ENCODE peak calls at places on chromosomes 12 and 14, in eight cellular contexts. R, F, K, E, B, H, A and V are unnamed samples.

GRCh38 chr14:99348816-99349609 is 77.0 kb upstream of the BCL11B start:
- DNase-seq in B (peak; percentile 74), K (no peak), A (no peak), E (no peak), F (no peak), R (no peak), H (no peak), V (no peak)

GRCh38 chr12:28424965-28425364 is 234.7 kb downstream of the CCDC91 start:
- DNase-seq in R (peak; percentile 2), K (peak; percentile 26), B (no peak), E (no peak), F (peak; percentile 49), H (no peak), A (peak; percentile 94), V (peak; percentile 95)

GRCh38 chr14:31457665-31458659 is 656 bp upstream of the DTD2 start:
- DNase-seq in A (no peak), K (no peak), H (no peak), R (peak; percentile 13), E (no peak), B (no peak), F (peak; percentile 31), V (no peak)

GRCh38 chr12:104957388-104958008 is 592 bp downstream of the SLC41A2 start:
- DNase-seq in A (no peak), R (peak; percentile 29), B (no peak), F (no peak), H (no peak), E (peak; percentile 38), K (no peak), V (no peak)

GRCh38 chr14:100304825-100305445 is 1.3 kb downstream of the SLC25A29 start:
- DNase-seq in B (peak; percentile 83), R (peak; percentile 51), A (no peak), E (no peak), H (no peak), K (peak; percentile 62), F (peak; percentile 42), V (peak; percentile 57)

GRCh38 chr12:51702582-51702981 is 111.5 kb downstream of the SCN8A start:
- DNase-seq in E (no peak), B (no peak), R (no peak), K (no peak), H (no peak), F (no peak), A (no peak), V (no peak)

GRCh38 chr14:65321370-65321875 is 91.1 kb upstream of the FUT8 start:
- DNase-seq in B (no peak), A (no peak), K (no peak), H (no peak), R (peak; percentile 63), F (no peak), E (no peak), V (no peak)

GRCh38 chr12:70849265-70849960 is 71.1 kb downstream of the PTPRR start:
- DNase-seq in A (peak; percentile 82), H (no peak), B (no peak), F (peak; percentile 25), R (peak; percentile 36), E (no peak), K (no peak), V (peak; percentile 90)

GRCh38 chr14:100524933-100525243 is 62.3 kb downstream of the BEGAIN start:
- DNase-seq in R (peak; percentile 38), F (peak; percentile 29), H (no peak), E (no peak), K (no peak), B (peak; percentile 62), A (no peak), V (peak; percentile 19)

GRCh38 chr14:85578925-85579324 is 49.0 kb downstream of the FLRT2 start:
- DNase-seq in R (no peak), K (no peak), B (no peak), A (no peak), E (no peak), F (no peak), H (no peak), V (no peak)

GRCh38 chr14:104094709-104095425 is 9.4 kb downstream of the ASPG start:
- DNase-seq in F (peak; percentile 21), K (no peak), E (peak; percentile 39), H (no peak), R (peak; percentile 49), B (peak; percentile 82), A (peak; percentile 46), V (peak; percentile 43)

GRCh38 chr12:53603196-53603595 is 23.0 kb downstream of the ATF7 start:
- DNase-seq in H (no peak), F (no peak), K (no peak), E (no peak), A (no peak), B (no peak), R (no peak), V (no peak)

GRCh38 chr12:53601296-53601847 is 24.8 kb downstream of the ATF7 start:
- DNase-seq in R (no peak), A (no peak), H (no peak), K (no peak), F (no peak), B (no peak), E (no peak), V (no peak)

GRCh38 chr12:53602176-53602942 is 23.8 kb downstream of the ATF7 start:
- DNase-seq in H (no peak), B (no peak), A (no peak), E (no peak), K (no peak), R (no peak), F (no peak), V (no peak)

GRCh38 chr12:53603804-53604203 is 22.4 kb downstream of the ATF7 start:
- DNase-seq in B (no peak), H (no peak), K (no peak), R (peak; percentile 53), E (no peak), A (no peak), F (no peak), V (no peak)

DNA sequence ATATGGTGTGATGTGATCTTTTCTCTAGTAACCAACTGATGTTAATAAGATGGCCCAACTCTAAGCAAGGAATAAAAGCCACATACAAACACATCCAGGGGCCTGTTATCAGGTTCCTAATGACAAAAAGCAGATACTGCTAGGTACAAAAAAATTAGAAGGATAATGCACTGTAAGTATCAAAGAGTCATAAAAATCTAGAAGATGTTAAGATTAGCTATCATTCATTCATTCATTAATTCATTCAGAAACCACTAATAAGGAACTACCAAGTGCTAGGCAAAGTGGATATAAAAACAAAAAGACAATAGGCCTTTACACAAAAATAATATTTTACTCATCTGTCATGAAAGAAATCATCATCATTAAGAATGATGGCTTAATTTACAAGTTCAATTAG is 21.6 kb downstream of the ATF7 start:
- DNase-seq in R (no peak), F (no peak), B (no peak), H (no peak), E (no peak), K (no peak), A (no peak), V (no peak)
- TF ChIP-seq CTCF in R (no peak), F (no peak), B (no peak), H (no peak), E (no peak), K (no peak), A (no peak), V (no peak)

GRCh38 chr12:132280436-132280835 is 49.0 kb downstream of the GALNT9 start:
- DNase-seq in H (no peak), F (no peak), R (no peak), E (peak; percentile 4), B (peak; percentile 9), A (no peak), K (no peak), V (no peak)
- H3K4me3 ChIP-seq in H (no peak overlapping the region), F (no peak overlapping the region), R (no peak overlapping the region), E (no peak overlapping the region), B (no peak overlapping the region), A (no peak overlapping the region), K (no peak overlapping the region), V (no peak overlapping the region)

GRCh38 chr14:35261774-35262173 is 30.4 kb upstream of the PSMA6 start:
- DNase-seq in F (peak; percentile 33), H (no peak), R (no peak), K (no peak), E (no peak), A (peak; percentile 55), B (no peak), V (peak; percentile 40)
- TF ChIP-seq CTCF in F (peak; percentile 23), H (no peak), R (no peak), K (peak; percentile 39), E (peak; percentile 28), A (peak; percentile 24), B (no peak), V (no peak)

DNA sequence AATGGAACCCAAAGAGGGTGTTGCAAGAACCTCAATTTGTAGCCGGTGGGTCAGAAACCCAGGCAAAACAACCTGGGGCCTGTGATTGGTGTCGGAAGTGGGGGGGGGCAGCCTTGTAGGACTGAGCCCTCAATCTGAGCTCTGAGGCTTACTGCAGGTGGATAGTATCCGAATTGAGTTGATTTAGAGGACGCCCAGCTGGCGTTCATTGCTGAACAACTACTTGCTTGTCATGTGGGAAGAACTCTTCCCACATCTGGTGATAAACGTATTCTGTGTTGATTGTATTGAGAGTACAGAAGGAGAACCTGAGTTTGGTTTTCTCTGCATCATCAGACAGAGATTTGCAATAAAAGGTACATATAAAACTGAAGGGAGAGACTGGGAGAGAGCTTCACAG is 5.1 kb downstream of the ANO6 start:
- DNase-seq in E (no peak), A (no peak), H (no peak), R (no peak), K (no peak), F (no peak), B (no peak), V (no peak)
- H3K4me3 ChIP-seq in E (no peak overlapping the region), A (no peak overlapping the region), H (no peak overlapping the region), R (no peak overlapping the region), K (no peak overlapping the region), F (no peak overlapping the region), B (no peak overlapping the region), V (no peak overlapping the region)

GRCh38 chr12:102323799-102324198 is 126.2 kb upstream of the PMCH start:
- DNase-seq in R (no peak), E (no peak), F (no peak), A (no peak), K (no peak), H (no peak), B (no peak), V (no peak)
- TF ChIP-seq CTCF in R (no peak), E (no peak), F (no peak), A (no peak), K (no peak), H (no peak), B (no peak), V (no peak)

DNA sequence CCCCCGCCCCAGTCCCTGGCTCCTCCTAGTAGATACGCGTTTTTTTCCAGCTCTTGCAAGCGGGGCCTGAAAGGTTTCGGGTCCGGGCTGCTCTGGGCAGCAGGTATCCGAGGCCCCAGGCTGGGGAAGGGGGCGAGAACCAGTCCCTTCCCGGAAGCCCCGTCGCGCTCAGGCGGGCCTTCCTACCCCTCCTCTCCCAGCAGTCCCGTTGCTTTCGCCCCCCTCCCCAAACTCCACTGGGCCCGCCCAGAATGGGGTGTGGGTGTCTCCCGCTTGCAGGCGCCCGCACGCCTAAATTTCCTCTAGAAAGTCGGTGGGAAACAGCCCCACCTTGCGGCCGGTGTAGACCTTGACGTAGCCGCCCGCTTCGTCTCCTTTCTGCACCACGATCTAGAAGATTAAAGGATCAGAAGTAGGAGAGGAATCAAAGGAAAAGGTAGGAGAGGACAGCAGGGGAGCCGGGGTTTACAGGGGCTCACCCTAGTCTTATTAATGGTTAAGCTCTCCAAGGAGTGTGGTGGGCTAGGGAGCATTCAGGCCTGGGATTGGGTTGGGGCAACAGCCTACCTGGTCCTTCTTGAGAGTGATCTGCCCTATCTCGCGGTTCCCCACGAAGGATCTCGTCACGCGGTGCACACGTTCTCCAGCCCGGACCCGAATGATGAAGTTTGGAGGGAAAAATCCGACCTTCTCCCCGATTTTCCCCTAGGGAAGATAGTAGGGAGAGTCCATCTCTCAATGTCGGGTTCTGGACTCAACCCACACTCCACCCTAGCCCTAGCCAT is 7.3 kb downstream of the STAC3 start:
- DNase-seq in A (peak; percentile 74), B (peak; percentile 82), H (no peak), E (peak; percentile 81), K (peak; percentile 65), R (peak; percentile 77), F (peak; percentile 66), V (peak; percentile 78)
- H3K4me3 ChIP-seq in A (peak overlapping the region; percentile 40), B (peak overlapping the region; percentile 11), H (peak overlapping the region; percentile 32), E (peak overlapping the region; percentile 56), K (no peak overlapping the region), R (peak overlapping the region; percentile 32), F (peak overlapping the region; percentile 47), V (peak overlapping the region; percentile 41)